ENCODE peak calls at places on chromosomes 1 and 21, in four cellular contexts. H is CD8-positive, alpha-beta T cell; Z is progenitor cell of endocrine pancreas; X is kidney tubule cell. I is an unnamed sample.

GRCh38 chr1:147434926-147435325 is 106.4 kb upstream of the BCL9 start:
- DNase-seq in H (no peak), Z (no peak), X (no peak), I (no peak)

GRCh38 chr1:153447498-153448170 is 12.8 kb downstream of the S100A7 start:
- DNase-seq in H (no peak), Z (no peak), X (peak; percentile 62), I (no peak)

GRCh38 chr21:39805983-39806382 is 61.0 kb downstream of the IGSF5 start:
- DNase-seq in H (no peak), Z (no peak), X (peak; percentile 17), I (no peak)

GRCh38 chr1:149849246-149849946 is 50.0 kb upstream of the BOLA1 start:
- DNase-seq in H (no peak), Z (no peak), X (peak; percentile 1), I (no peak)

GRCh38 chr1:111903148-111903857 is 86.2 kb downstream of the KCND3 start:
- DNase-seq in H (no peak), Z (no peak), X (no peak), I (no peak)

GRCh38 chr1:179376223-179376622 is 10.5 kb downstream of the AXDND1 start:
- DNase-seq in H (no peak), Z (no peak), X (no peak), I (no peak)

GRCh38 chr21:40143822-40144525 is 276.7 kb downstream of the PCP4 start:
- DNase-seq in H (peak; percentile 23), Z (peak; percentile 49), X (peak; percentile 51), I (no peak)

GRCh38 chr1:46166521-46167462 is 8.1 kb upstream of the TSPAN1 start:
- DNase-seq in H (peak; percentile 38), Z (no peak), X (no peak), I (peak; percentile 63)

GRCh38 chr1:204089044-204089751 is 16.3 kb downstream of the SOX13 start:
- DNase-seq in H (no peak), Z (no peak), X (no peak), I (no peak)

GRCh38 chr1:19138958-19139581 is 71.0 kb downstream of the UBR4 start:
- DNase-seq in H (no peak), Z (no peak), X (no peak), I (no peak)

GRCh38 chr1:169348356-169349036 is 19.1 kb downstream of the NME7 start:
- DNase-seq in H (peak; percentile 20), Z (peak; percentile 10), X (peak; percentile 62), I (peak; percentile 81)

GRCh38 chr1:31977361-31978131 is 36.1 kb upstream of the KHDRBS1 start:
- DNase-seq in H (no peak), Z (no peak), X (no peak), I (no peak)

GRCh38 chr1:204127597-204128242 is 24.1 kb downstream of the ETNK2 start:
- DNase-seq in H (no peak), Z (peak; percentile 52), X (peak; percentile 87), I (no peak)

GRCh38 chr21:42784276-42784675 is 95.1 kb downstream of the WDR4 start:
- DNase-seq in H (no peak), Z (no peak), X (no peak), I (no peak)

GRCh38 chr21:46156678-46157077 is 1.3 kb upstream of the FTCD start:
- DNase-seq in H (no peak), Z (no peak), X (no peak), I (no peak)

GRCh38 chr1:111285879-111286278 is 4.8 kb upstream of the CHIA start:
- DNase-seq in H (no peak), Z (no peak), X (no peak), I (no peak)